ENCODE peak calls at places on chromosomes 13 and 19, in eight cellular contexts. One of them, this sample, is unnamed.
A peak's percentile ranks its signal among the peaks of the same experiment; 100 is the strongest.

GRCh38 chr19:41753936-41754529 is 1.3 kb upstream of the CEACAM6 start:
- DNase-seq in bronchial epithelial cell: peak; percentile 37
- DNase-seq in AG10803: peak; percentile 8
- DNase-seq in progenitor cell of endocrine pancreas: no peak
- DNase-seq in omental fat pad: peak; percentile 35
- DNase-seq in ELR: peak; percentile 55
- DNase-seq in nephron progenitor cell: peak; percentile 47
- DNase-seq in dorsolateral prefrontal cortex: no peak
- DNase-seq in this sample: no peak

GRCh38 chr19:7624810-7625209 is 4.5 kb downstream of the XAB2 start:
- DNase-seq in omental fat pad: no peak
- DNase-seq in ELR: no peak
- DNase-seq in nephron progenitor cell: no peak
- DNase-seq in bronchial epithelial cell: no peak
- DNase-seq in AG10803: no peak
- DNase-seq in progenitor cell of endocrine pancreas: no peak
- DNase-seq in dorsolateral prefrontal cortex: no peak
- DNase-seq in this sample: no peak

GRCh38 chr13:113592571-113592970 is 8.0 kb downstream of the TFDP1 start:
- DNase-seq in nephron progenitor cell: no peak
- DNase-seq in ELR: peak; percentile 22
- DNase-seq in omental fat pad: no peak
- DNase-seq in progenitor cell of endocrine pancreas: no peak
- DNase-seq in bronchial epithelial cell: no peak
- DNase-seq in AG10803: no peak
- DNase-seq in dorsolateral prefrontal cortex: no peak
- DNase-seq in this sample: peak; percentile 31

GRCh38 chr19:16416996-16417395 is 54.8 kb downstream of the EPS15L1 start:
- DNase-seq in progenitor cell of endocrine pancreas: no peak
- DNase-seq in ELR: no peak
- DNase-seq in AG10803: no peak
- DNase-seq in nephron progenitor cell: no peak
- DNase-seq in dorsolateral prefrontal cortex: no peak
- DNase-seq in omental fat pad: no peak
- DNase-seq in bronchial epithelial cell: no peak
- DNase-seq in this sample: peak; percentile 38

GRCh38 chr13:105144020-105144419 is 1391.4 kb downstream of the EFNB2 start:
- DNase-seq in omental fat pad: no peak
- DNase-seq in progenitor cell of endocrine pancreas: no peak
- DNase-seq in dorsolateral prefrontal cortex: no peak
- DNase-seq in AG10803: no peak
- DNase-seq in nephron progenitor cell: no peak
- DNase-seq in bronchial epithelial cell: no peak
- DNase-seq in ELR: no peak
- DNase-seq in this sample: no peak

GRCh38 chr19:51166846-51167490 is 24.9 kb downstream of the SIGLEC7 start:
- DNase-seq in dorsolateral prefrontal cortex: no peak
- DNase-seq in nephron progenitor cell: no peak
- DNase-seq in bronchial epithelial cell: no peak
- DNase-seq in omental fat pad: no peak
- DNase-seq in AG10803: no peak
- DNase-seq in progenitor cell of endocrine pancreas: no peak
- DNase-seq in ELR: no peak
- DNase-seq in this sample: no peak

GRCh38 chr19:11024259-11024658 is 63.4 kb downstream of the SMARCA4 start:
- DNase-seq in progenitor cell of endocrine pancreas: no peak
- DNase-seq in omental fat pad: no peak
- DNase-seq in AG10803: no peak
- DNase-seq in dorsolateral prefrontal cortex: no peak
- DNase-seq in ELR: no peak
- DNase-seq in bronchial epithelial cell: no peak
- DNase-seq in nephron progenitor cell: no peak
- DNase-seq in this sample: no peak

GRCh38 chr13:113561417-113562084 is 23.0 kb upstream of the TFDP1 start:
- DNase-seq in dorsolateral prefrontal cortex: no peak
- DNase-seq in bronchial epithelial cell: no peak
- DNase-seq in progenitor cell of endocrine pancreas: no peak
- DNase-seq in omental fat pad: no peak
- DNase-seq in ELR: no peak
- DNase-seq in nephron progenitor cell: no peak
- DNase-seq in AG10803: no peak
- DNase-seq in this sample: no peak

GRCh38 chr13:79457948-79458347 is 23.0 kb upstream of the NDFIP2 start:
- DNase-seq in bronchial epithelial cell: peak; percentile 90
- DNase-seq in AG10803: peak; percentile 59
- DNase-seq in omental fat pad: no peak
- DNase-seq in progenitor cell of endocrine pancreas: no peak
- DNase-seq in nephron progenitor cell: no peak
- DNase-seq in ELR: peak; percentile 92
- DNase-seq in dorsolateral prefrontal cortex: no peak
- DNase-seq in this sample: no peak

GRCh38 chr13:39942177-39942900 is 286.9 kb downstream of the COG6 start:
- DNase-seq in omental fat pad: no peak
- DNase-seq in bronchial epithelial cell: no peak
- DNase-seq in ELR: no peak
- DNase-seq in AG10803: no peak
- DNase-seq in dorsolateral prefrontal cortex: no peak
- DNase-seq in progenitor cell of endocrine pancreas: no peak
- DNase-seq in nephron progenitor cell: no peak
- DNase-seq in this sample: no peak

GRCh38 chr19:55333870-55334269 is 5.8 kb upstream of the KMT5C start:
- DNase-seq in omental fat pad: no peak
- DNase-seq in nephron progenitor cell: no peak
- DNase-seq in ELR: no peak
- DNase-seq in dorsolateral prefrontal cortex: no peak
- DNase-seq in progenitor cell of endocrine pancreas: no peak
- DNase-seq in AG10803: no peak
- DNase-seq in bronchial epithelial cell: no peak
- DNase-seq in this sample: peak; percentile 86

GRCh38 chr19:33740811-33741396 is 55.8 kb upstream of the KCTD15 start:
- DNase-seq in ELR: peak; percentile 36
- DNase-seq in progenitor cell of endocrine pancreas: peak; percentile 73
- DNase-seq in nephron progenitor cell: peak; percentile 87
- DNase-seq in dorsolateral prefrontal cortex: no peak
- DNase-seq in omental fat pad: no peak
- DNase-seq in AG10803: peak; percentile 9
- DNase-seq in bronchial epithelial cell: peak; percentile 5
- DNase-seq in this sample: no peak

GRCh38 chr13:81295177-81295576 is 954.3 kb upstream of the SPRY2 start:
- DNase-seq in AG10803: no peak
- DNase-seq in nephron progenitor cell: no peak
- DNase-seq in dorsolateral prefrontal cortex: no peak
- DNase-seq in omental fat pad: no peak
- DNase-seq in progenitor cell of endocrine pancreas: no peak
- DNase-seq in bronchial epithelial cell: no peak
- DNase-seq in ELR: no peak
- DNase-seq in this sample: no peak

GRCh38 chr19:44747739-44748425 is 626 bp upstream of the BCL3 start:
- DNase-seq in dorsolateral prefrontal cortex: no peak
- DNase-seq in bronchial epithelial cell: peak; percentile 52
- DNase-seq in AG10803: peak; percentile 61
- DNase-seq in progenitor cell of endocrine pancreas: no peak
- DNase-seq in ELR: peak; percentile 64
- DNase-seq in omental fat pad: no peak
- DNase-seq in nephron progenitor cell: no peak
- DNase-seq in this sample: no peak

GRCh38 chr19:54727562-54727961 is 3.3 kb downstream of the KIR3DL3 start:
- DNase-seq in progenitor cell of endocrine pancreas: no peak
- DNase-seq in AG10803: no peak
- DNase-seq in omental fat pad: no peak
- DNase-seq in nephron progenitor cell: no peak
- DNase-seq in bronchial epithelial cell: no peak
- DNase-seq in ELR: no peak
- DNase-seq in dorsolateral prefrontal cortex: no peak
- DNase-seq in this sample: peak; percentile 11

GRCh38 chr13:113672002-113672651 is 5.1 kb downstream of the GRK1 start:
- DNase-seq in ELR: no peak
- DNase-seq in dorsolateral prefrontal cortex: peak; percentile 37
- DNase-seq in progenitor cell of endocrine pancreas: no peak
- DNase-seq in omental fat pad: no peak
- DNase-seq in bronchial epithelial cell: no peak
- DNase-seq in AG10803: peak; percentile 21
- DNase-seq in nephron progenitor cell: no peak
- DNase-seq in this sample: no peak

GRCh38 chr13:39451301-39451700 is 151.7 kb downstream of the LHFPL6 start:
- DNase-seq in omental fat pad: no peak
- DNase-seq in dorsolateral prefrontal cortex: no peak
- DNase-seq in nephron progenitor cell: no peak
- DNase-seq in ELR: no peak
- DNase-seq in bronchial epithelial cell: peak; percentile 36
- DNase-seq in progenitor cell of endocrine pancreas: no peak
- DNase-seq in AG10803: peak; percentile 52
- DNase-seq in this sample: no peak

GRCh38 chr19:7506385-7507328 is 9.2 kb upstream of the ZNF358 start:
- DNase-seq in progenitor cell of endocrine pancreas: no peak
- DNase-seq in AG10803: peak; percentile 81
- DNase-seq in ELR: peak; percentile 90
- DNase-seq in dorsolateral prefrontal cortex: no peak
- DNase-seq in bronchial epithelial cell: peak; percentile 88
- DNase-seq in nephron progenitor cell: peak; percentile 81
- DNase-seq in omental fat pad: no peak
- DNase-seq in this sample: peak; percentile 95

GRCh38 chr13:112521073-112521685 is 66.8 kb downstream of the TUBGCP3 start:
- DNase-seq in bronchial epithelial cell: no peak
- DNase-seq in dorsolateral prefrontal cortex: no peak
- DNase-seq in progenitor cell of endocrine pancreas: no peak
- DNase-seq in ELR: peak; percentile 31
- DNase-seq in omental fat pad: no peak
- DNase-seq in nephron progenitor cell: no peak
- DNase-seq in AG10803: no peak
- DNase-seq in this sample: no peak

GRCh38 chr13:31970237-31970930 is 61.2 kb upstream of the FRY start:
- DNase-seq in bronchial epithelial cell: peak; percentile 90
- DNase-seq in nephron progenitor cell: no peak
- DNase-seq in ELR: peak; percentile 57
- DNase-seq in omental fat pad: no peak
- DNase-seq in AG10803: peak; percentile 92
- DNase-seq in dorsolateral prefrontal cortex: no peak
- DNase-seq in progenitor cell of endocrine pancreas: no peak
- DNase-seq in this sample: no peak

GRCh38 chr13:45361596-45362206 is 20.7 kb upstream of the TPT1 start:
- DNase-seq in omental fat pad: no peak
- DNase-seq in AG10803: peak; percentile 34
- DNase-seq in nephron progenitor cell: no peak
- DNase-seq in ELR: peak; percentile 75
- DNase-seq in bronchial epithelial cell: peak; percentile 96
- DNase-seq in dorsolateral prefrontal cortex: no peak
- DNase-seq in progenitor cell of endocrine pancreas: no peak
- DNase-seq in this sample: no peak

GRCh38 chr13:110044521-110045200 is 258.3 kb upstream of the IRS2 start:
- DNase-seq in progenitor cell of endocrine pancreas: no peak
- DNase-seq in dorsolateral prefrontal cortex: no peak
- DNase-seq in bronchial epithelial cell: no peak
- DNase-seq in omental fat pad: no peak
- DNase-seq in ELR: no peak
- DNase-seq in AG10803: peak; percentile 93
- DNase-seq in nephron progenitor cell: no peak
- DNase-seq in this sample: no peak

GRCh38 chr19:5621945-5622464 is 571 bp downstream of the SAFB2 start:
- DNase-seq in dorsolateral prefrontal cortex: no peak
- DNase-seq in bronchial epithelial cell: no peak
- DNase-seq in ELR: peak; percentile 47
- DNase-seq in nephron progenitor cell: peak; percentile 27
- DNase-seq in omental fat pad: no peak
- DNase-seq in progenitor cell of endocrine pancreas: no peak
- DNase-seq in AG10803: no peak
- DNase-seq in this sample: peak; percentile 56

GRCh38 chr13:26967119-26968038 is 204.2 kb downstream of the USP12 start:
- DNase-seq in bronchial epithelial cell: no peak
- DNase-seq in AG10803: peak; percentile 35
- DNase-seq in omental fat pad: no peak
- DNase-seq in dorsolateral prefrontal cortex: no peak
- DNase-seq in nephron progenitor cell: no peak
- DNase-seq in progenitor cell of endocrine pancreas: no peak
- DNase-seq in ELR: no peak
- DNase-seq in this sample: no peak

GRCh38 chr19:5290336-5291262 is 50.0 kb downstream of the PTPRS start:
- DNase-seq in omental fat pad: no peak
- DNase-seq in AG10803: no peak
- DNase-seq in progenitor cell of endocrine pancreas: no peak
- DNase-seq in dorsolateral prefrontal cortex: peak; percentile 87
- DNase-seq in bronchial epithelial cell: no peak
- DNase-seq in nephron progenitor cell: no peak
- DNase-seq in ELR: no peak
- DNase-seq in this sample: no peak

GRCh38 chr19:47848871-47849473 is 10.1 kb upstream of the TPRX2 start:
- DNase-seq in progenitor cell of endocrine pancreas: no peak
- DNase-seq in nephron progenitor cell: peak; percentile 67
- DNase-seq in omental fat pad: no peak
- DNase-seq in dorsolateral prefrontal cortex: no peak
- DNase-seq in ELR: peak; percentile 44
- DNase-seq in AG10803: peak; percentile 4
- DNase-seq in bronchial epithelial cell: no peak
- DNase-seq in this sample: peak; percentile 19

GRCh38 chr19:55472463-55472862 is 4.0 kb upstream of the ZNF628 start:
- DNase-seq in nephron progenitor cell: no peak
- DNase-seq in dorsolateral prefrontal cortex: no peak
- DNase-seq in omental fat pad: no peak
- DNase-seq in progenitor cell of endocrine pancreas: no peak
- DNase-seq in ELR: peak; percentile 90
- DNase-seq in bronchial epithelial cell: peak; percentile 60
- DNase-seq in AG10803: peak; percentile 86
- DNase-seq in this sample: no peak

GRCh38 chr13:21053231-21053630 is 8.2 kb downstream of the LATS2 start:
- DNase-seq in bronchial epithelial cell: peak; percentile 81
- DNase-seq in AG10803: no peak
- DNase-seq in ELR: no peak
- DNase-seq in omental fat pad: no peak
- DNase-seq in nephron progenitor cell: no peak
- DNase-seq in progenitor cell of endocrine pancreas: no peak
- DNase-seq in dorsolateral prefrontal cortex: no peak
- DNase-seq in this sample: peak; percentile 30

GRCh38 chr13:35470671-35471465 is 5.6 kb downstream of the MAB21L1 start:
- DNase-seq in bronchial epithelial cell: no peak
- DNase-seq in AG10803: peak; percentile 57
- DNase-seq in dorsolateral prefrontal cortex: no peak
- DNase-seq in nephron progenitor cell: peak; percentile 65
- DNase-seq in progenitor cell of endocrine pancreas: peak; percentile 23
- DNase-seq in omental fat pad: no peak
- DNase-seq in ELR: peak; percentile 90
- DNase-seq in this sample: no peak

GRCh38 chr13:51632643-51633357 is 48.5 kb downstream of the WDFY2 start:
- DNase-seq in bronchial epithelial cell: no peak
- DNase-seq in dorsolateral prefrontal cortex: peak; percentile 81
- DNase-seq in AG10803: no peak
- DNase-seq in omental fat pad: no peak
- DNase-seq in progenitor cell of endocrine pancreas: no peak
- DNase-seq in ELR: no peak
- DNase-seq in nephron progenitor cell: no peak
- DNase-seq in this sample: no peak

GRCh38 chr19:50815443-50815842 is 8.1 kb downstream of the KLK1 start:
- DNase-seq in nephron progenitor cell: no peak
- DNase-seq in dorsolateral prefrontal cortex: no peak
- DNase-seq in ELR: no peak
- DNase-seq in bronchial epithelial cell: no peak
- DNase-seq in AG10803: no peak
- DNase-seq in omental fat pad: no peak
- DNase-seq in progenitor cell of endocrine pancreas: no peak
- DNase-seq in this sample: no peak

GRCh38 chr19:31574251-31574973 is 225.2 kb upstream of the TSHZ3 start:
- DNase-seq in dorsolateral prefrontal cortex: no peak
- DNase-seq in progenitor cell of endocrine pancreas: no peak
- DNase-seq in ELR: no peak
- DNase-seq in bronchial epithelial cell: no peak
- DNase-seq in omental fat pad: no peak
- DNase-seq in nephron progenitor cell: no peak
- DNase-seq in AG10803: no peak
- DNase-seq in this sample: no peak

GRCh38 chr19:5205388-5205787 is 135.2 kb downstream of the PTPRS start:
- DNase-seq in progenitor cell of endocrine pancreas: no peak
- DNase-seq in omental fat pad: no peak
- DNase-seq in ELR: no peak
- DNase-seq in dorsolateral prefrontal cortex: no peak
- DNase-seq in nephron progenitor cell: no peak
- DNase-seq in bronchial epithelial cell: no peak
- DNase-seq in AG10803: no peak
- DNase-seq in this sample: no peak

GRCh38 chr13:72146816-72147215 is 279.8 kb upstream of the DACH1 start:
- DNase-seq in bronchial epithelial cell: no peak
- DNase-seq in omental fat pad: no peak
- DNase-seq in nephron progenitor cell: no peak
- DNase-seq in dorsolateral prefrontal cortex: no peak
- DNase-seq in progenitor cell of endocrine pancreas: no peak
- DNase-seq in ELR: peak; percentile 17
- DNase-seq in AG10803: no peak
- DNase-seq in this sample: no peak